ENCODE peak calls at places on chromosomes 3 and 15, in seven cellular contexts. D is Daoy; T is CD8-positive, alpha-beta memory T cell; N is DMS153; W is glutamatergic neuron; J is epithelial cell of esophagus; C is effector CD4-positive, alpha-beta T cell. B is an unnamed sample.

GRCh38 chr3:24359645-24360462 is 134.8 kb downstream of the THRB start:
- DNase-seq in D (no peak), T (no peak), N (no peak), W (no peak), J (no peak), C (no peak), B (no peak)

GRCh38 chr3:109369510-109369909 is 32.2 kb upstream of the DPPA4 start:
- DNase-seq in D (peak), T (no peak), N (no peak), W (no peak), J (no peak), C (no peak), B (peak)

GRCh38 chr15:81752149-81752942 is 293.5 kb downstream of the MEX3B start:
- DNase-seq in D (peak), T (no peak), N (peak), W (peak), J (peak), C (no peak), B (peak)

GRCh38 chr3:188863999-188864406 is 307.8 kb upstream of the TPRG1 start:
- DNase-seq in D (no peak), T (no peak), N (no peak), W (no peak), J (no peak), C (no peak), B (peak)

GRCh38 chr15:89632563-89633430 is 22.5 kb downstream of the KIF7 start:
- DNase-seq in D (no peak), T (no peak), N (no peak), W (no peak), J (no peak), C (no peak), B (no peak)

GRCh38 chr3:159669024-159669476 is 319.6 kb upstream of the IL12A start:
- DNase-seq in D (peak), T (no peak), N (no peak), W (no peak), J (peak), C (no peak), B (peak)

GRCh38 chr3:153639634-153640033 is 477.6 kb downstream of the RAP2B start:
- DNase-seq in D (no peak), T (no peak), N (no peak), W (no peak), J (no peak), C (no peak), B (peak)

GRCh38 chr3:133750201-133750748 is 4.1 kb downstream of the TF start:
- DNase-seq in D (no peak), T (no peak), N (no peak), W (peak), J (no peak), C (no peak), B (no peak)

GRCh38 chr15:71002321-71002720 is 109.7 kb downstream of the LRRC49 start:
- DNase-seq in D (no peak), T (no peak), N (no peak), W (no peak), J (no peak), C (no peak), B (peak)

GRCh38 chr3:49466047-49466446 is 4.0 kb upstream of the DAG1 start:
- DNase-seq in D (no peak), T (no peak), N (no peak), W (no peak), J (no peak), C (no peak), B (no peak)

GRCh38 chr3:155957412-155957880 is 87.0 kb downstream of the GMPS start:
- DNase-seq in D (no peak), T (no peak), N (no peak), W (no peak), J (no peak), C (no peak), B (no peak)

GRCh38 chr15:31484369-31484951 is 157.8 kb downstream of the KLF13 start:
- DNase-seq in D (no peak), T (no peak), N (no peak), W (no peak), J (no peak), C (no peak), B (no peak)

GRCh38 chr3:49175530-49175929 is 4.1 kb downstream of the KLHDC8B start:
- DNase-seq in D (no peak), T (no peak), N (no peak), W (no peak), J (no peak), C (no peak), B (no peak)

GRCh38 chr3:115232167-115232566 is 85.1 kb upstream of the ZBTB20 start:
- DNase-seq in D (no peak), T (no peak), N (no peak), W (no peak), J (no peak), C (no peak), B (no peak)

GRCh38 chr3:149971403-149972075 is 844 bp upstream of the PFN2 start:
- DNase-seq in D (peak), T (no peak), N (peak), W (no peak), J (peak), C (peak), B (peak)

GRCh38 chr3:182165234-182165633 is 453.5 kb downstream of the SOX2 start:
- DNase-seq in D (no peak), T (no peak), N (no peak), W (no peak), J (peak), C (no peak), B (no peak)

GRCh38 chr15:87461621-87462020 is 794.9 kb downstream of the NTRK3 start:
- DNase-seq in D (no peak), T (no peak), N (no peak), W (no peak), J (no peak), C (no peak), B (no peak)

GRCh38 chr3:184284696-184285095 is 8.9 kb downstream of the ECE2 start:
- DNase-seq in D (peak), T (no peak), N (peak), W (peak), J (peak), C (no peak), B (peak)

GRCh38 chr3:172606021-172606420 is 82.8 kb upstream of the TNFSF10 start:
- DNase-seq in D (peak), T (no peak), N (no peak), W (no peak), J (peak), C (no peak), B (peak)

B was measured in fibroblast of pulmonary artery.